ENCODE peak calls at places on chromosomes 12 and 14, in seven cellular contexts. One of them, this sample, is unnamed.

GRCh38 chr14:54640480-54640879 is 73.6 kb downstream of the SAMD4A start:
- DNase-seq in NCI-H146: no peak
- DNase-seq in AG04450: no peak
- DNase-seq in amniotic stem cell: no peak
- DNase-seq in activated B cell treated with CpG ODN at 0.5 μM for 24 hours: no peak
- DNase-seq in midbrain: no peak
- DNase-seq in HS-5: no peak
- DNase-seq in this sample: no peak

GRCh38 chr14:98227000-98227726 is 1044.8 kb downstream of the BCL11B start:
- DNase-seq in activated B cell treated with CpG ODN at 0.5 μM for 24 hours: no peak
- DNase-seq in midbrain: no peak
- DNase-seq in HS-5: no peak
- DNase-seq in AG04450: no peak
- DNase-seq in amniotic stem cell: no peak
- DNase-seq in NCI-H146: no peak
- DNase-seq in this sample: no peak

GRCh38 chr12:88814789-88815188 is 234.5 kb upstream of the KITLG start:
- DNase-seq in NCI-H146: no peak
- DNase-seq in AG04450: no peak
- DNase-seq in activated B cell treated with CpG ODN at 0.5 μM for 24 hours: no peak
- DNase-seq in midbrain: no peak
- DNase-seq in HS-5: no peak
- DNase-seq in amniotic stem cell: no peak
- DNase-seq in this sample: no peak

GRCh38 chr14:75540479-75540851 is 18.2 kb downstream of the BATF start:
- DNase-seq in midbrain: no peak
- DNase-seq in amniotic stem cell: no peak
- DNase-seq in HS-5: no peak
- DNase-seq in activated B cell treated with CpG ODN at 0.5 μM for 24 hours: no peak
- DNase-seq in AG04450: no peak
- DNase-seq in NCI-H146: no peak
- DNase-seq in this sample: no peak

GRCh38 chr14:71355324-71356201 is 448.3 kb downstream of the PCNX1 start:
- DNase-seq in amniotic stem cell: no peak
- DNase-seq in AG04450: no peak
- DNase-seq in NCI-H146: no peak
- DNase-seq in activated B cell treated with CpG ODN at 0.5 μM for 24 hours: no peak
- DNase-seq in HS-5: no peak
- DNase-seq in midbrain: no peak
- DNase-seq in this sample: no peak

GRCh38 chr14:69398818-69399210 is 322 bp downstream of the SLC39A9 start:
- DNase-seq in AG04450: no peak
- DNase-seq in amniotic stem cell: no peak
- DNase-seq in HS-5: no peak
- DNase-seq in midbrain: no peak
- DNase-seq in NCI-H146: no peak
- DNase-seq in activated B cell treated with CpG ODN at 0.5 μM for 24 hours: peak
- DNase-seq in this sample: no peak

GRCh38 chr14:22689186-22689585 is 45.0 kb upstream of the OR6J1 start:
- DNase-seq in HS-5: peak
- DNase-seq in AG04450: peak
- DNase-seq in activated B cell treated with CpG ODN at 0.5 μM for 24 hours: no peak
- DNase-seq in midbrain: no peak
- DNase-seq in amniotic stem cell: peak
- DNase-seq in NCI-H146: no peak
- DNase-seq in this sample: no peak

GRCh38 chr12:20262131-20262530 is 106.2 kb upstream of the PDE3A start:
- DNase-seq in activated B cell treated with CpG ODN at 0.5 μM for 24 hours: no peak
- DNase-seq in NCI-H146: no peak
- DNase-seq in AG04450: no peak
- DNase-seq in midbrain: no peak
- DNase-seq in amniotic stem cell: no peak
- DNase-seq in HS-5: no peak
- DNase-seq in this sample: no peak

GRCh38 chr12:88393017-88393767 is 187.1 kb downstream of the KITLG start:
- DNase-seq in NCI-H146: peak
- DNase-seq in HS-5: no peak
- DNase-seq in amniotic stem cell: no peak
- DNase-seq in activated B cell treated with CpG ODN at 0.5 μM for 24 hours: no peak
- DNase-seq in AG04450: no peak
- DNase-seq in midbrain: no peak
- DNase-seq in this sample: no peak

GRCh38 chr12:42987216-42987631 is 397.7 kb upstream of the PRICKLE1 start:
- DNase-seq in NCI-H146: peak
- DNase-seq in amniotic stem cell: no peak
- DNase-seq in activated B cell treated with CpG ODN at 0.5 μM for 24 hours: no peak
- DNase-seq in AG04450: no peak
- DNase-seq in HS-5: no peak
- DNase-seq in midbrain: no peak
- DNase-seq in this sample: no peak

GRCh38 chr12:125017801-125018200 is 24.4 kb downstream of the BRI3BP start:
- DNase-seq in midbrain: no peak
- DNase-seq in AG04450: no peak
- DNase-seq in NCI-H146: no peak
- DNase-seq in amniotic stem cell: no peak
- DNase-seq in activated B cell treated with CpG ODN at 0.5 μM for 24 hours: no peak
- DNase-seq in HS-5: no peak
- DNase-seq in this sample: no peak

GRCh38 chr12:17609152-17609551 is 480.8 kb downstream of the RERGL start:
- DNase-seq in AG04450: no peak
- DNase-seq in activated B cell treated with CpG ODN at 0.5 μM for 24 hours: no peak
- DNase-seq in NCI-H146: no peak
- DNase-seq in midbrain: no peak
- DNase-seq in HS-5: peak
- DNase-seq in amniotic stem cell: no peak
- DNase-seq in this sample: no peak

GRCh38 chr12:123894823-123895338 is 77.8 kb downstream of the CCDC92 start:
- DNase-seq in HS-5: no peak
- DNase-seq in AG04450: no peak
- DNase-seq in activated B cell treated with CpG ODN at 0.5 μM for 24 hours: no peak
- DNase-seq in NCI-H146: no peak
- DNase-seq in midbrain: no peak
- DNase-seq in amniotic stem cell: no peak
- DNase-seq in this sample: no peak

GRCh38 chr12:617304-617915 is 45.8 kb downstream of the NINJ2 start:
- DNase-seq in NCI-H146: no peak
- DNase-seq in AG04450: no peak
- DNase-seq in midbrain: no peak
- DNase-seq in HS-5: no peak
- DNase-seq in activated B cell treated with CpG ODN at 0.5 μM for 24 hours: no peak
- DNase-seq in amniotic stem cell: no peak
- DNase-seq in this sample: no peak

GRCh38 chr12:12722351-12723146 is 5.4 kb downstream of the CDKN1B start:
- DNase-seq in activated B cell treated with CpG ODN at 0.5 μM for 24 hours: no peak
- DNase-seq in NCI-H146: no peak
- DNase-seq in midbrain: no peak
- DNase-seq in AG04450: no peak
- DNase-seq in HS-5: no peak
- DNase-seq in amniotic stem cell: no peak
- DNase-seq in this sample: no peak